ENCODE peak calls at places on chromosomes 11 and 22, in ten cellular contexts. U, X, D, Q, F, S, W, J, B and N are unnamed samples.

GRCh38 chr11:105137286-105137685 is 2.3 kb downstream of the CARD18 start:
- DNase-seq in D (no peak), W (no peak), U (no peak), Q (no peak), S (no peak), X (no peak), F (no peak), J (no peak), B (no peak), N (no peak)

GRCh38 chr11:106389096-106389495 is 311.6 kb downstream of the AASDHPPT start:
- DNase-seq in U (no peak), J (peak; percentile 69), B (no peak), S (no peak), W (no peak), F (no peak), Q (no peak), D (peak; percentile 27), X (no peak), N (no peak)

GRCh38 chr11:47415091-47415854 is 6.9 kb downstream of the SLC39A13 start:
- DNase-seq in U (no peak), J (no peak), F (no peak), Q (no peak), X (no peak), B (no peak), D (no peak), S (no peak), W (no peak), N (no peak)

GRCh38 chr11:68009391-68010000 is 631 bp upstream of the ALDH3B1 start:
- DNase-seq in Q (no peak), U (no peak), X (no peak), W (no peak), F (no peak), J (peak; percentile 66), B (no peak), D (no peak), S (no peak), N (no peak)

GRCh38 chr11:9138133-9138453 is 46.7 kb upstream of the SCUBE2 start:
- DNase-seq in J (no peak), W (no peak), S (no peak), X (no peak), F (no peak), D (no peak), B (no peak), U (no peak), Q (no peak), N (no peak)

GRCh38 chr11:92844197-92844596 is 125.3 kb upstream of the MTNR1B start:
- DNase-seq in B (no peak), F (no peak), S (no peak), U (no peak), D (no peak), Q (no peak), J (no peak), W (no peak), X (no peak), N (no peak)

GRCh38 chr11:108494182-108494581 is 4.0 kb downstream of the POGLUT3 start:
- DNase-seq in U (no peak), D (no peak), F (no peak), Q (no peak), J (no peak), S (no peak), X (no peak), W (no peak), B (no peak), N (no peak)

GRCh38 chr11:46345131-46345597 is 2.1 kb upstream of the DGKZ start:
- DNase-seq in W (peak; percentile 80), S (no peak), B (no peak), J (no peak), X (peak; percentile 51), U (no peak), D (no peak), F (no peak), Q (no peak), N (no peak)

GRCh38 chr11:73989156-73989555 is 6.5 kb upstream of the UCP2 start:
- DNase-seq in U (peak; percentile 19), Q (no peak), B (no peak), W (no peak), X (peak; percentile 13), F (peak; percentile 4), D (no peak), J (no peak), S (no peak), N (no peak)

GRCh38 chr11:86632499-86633269 is 39.7 kb downstream of the ME3 start:
- DNase-seq in X (peak; percentile 41), B (no peak), Q (peak; percentile 55), W (no peak), D (peak; percentile 67), S (peak; percentile 37), J (peak; percentile 97), U (peak; percentile 66), F (no peak), N (peak; percentile 90)

GRCh38 chr22:20429254-20430100 is 8.1 kb downstream of the SCARF2 start:
- DNase-seq in W (no peak), Q (peak; percentile 82), X (no peak), S (peak; percentile 74), D (peak; percentile 19), F (peak; percentile 74), B (no peak), J (no peak), U (peak; percentile 67), N (no peak)

GRCh38 chr11:59578369-59578768 is 37.2 kb downstream of the OSBP start:
- DNase-seq in J (no peak), X (no peak), W (no peak), S (no peak), U (no peak), Q (no peak), D (no peak), B (no peak), F (no peak), N (no peak)

GRCh38 chr11:113705871-113706654 is at the start of gene TMPRSS5:
- DNase-seq in J (no peak), Q (no peak), B (no peak), W (no peak), X (no peak), D (no peak), S (no peak), F (no peak), U (peak; percentile 75), N (no peak)

GRCh38 chr22:19041403-19042074 is 80.7 kb downstream of the DGCR2 start:
- DNase-seq in U (peak; percentile 57), D (no peak), Q (no peak), F (no peak), S (no peak), X (peak; percentile 15), B (no peak), J (no peak), W (no peak), N (no peak)

GRCh38 chr11:47332303-47332711 is 20.2 kb downstream of the MYBPC3 start:
- DNase-seq in U (no peak), B (no peak), D (no peak), F (no peak), Q (no peak), S (no peak), J (no peak), X (no peak), W (no peak), N (no peak)